ENCODE peak calls at places on chromosomes 16 and 17, in eight cellular contexts. One of them, this sample, is unnamed.

GRCh38 chr17:27596106-27596505 is 34.9 kb upstream of the LGALS9 start:
- DNase-seq in stimulated activated CD8-positive, alpha-beta memory T cell treated with anti-CD3 and anti-CD28 coated beads, Interleukin-2, amount 100 ng/mL, for 48 hours: no peak
- DNase-seq in NCI-H460: no peak
- DNase-seq in IMR-90: peak
- DNase-seq in MV-4-11: no peak
- DNase-seq in stimulated activated CD4-positive, alpha-beta T cell treated with anti-CD3 and anti-CD28 coated beads, TNF-alpha, amount 100 ng/mL, for 48 hours: no peak
- DNase-seq in ACHN: no peak
- DNase-seq in DMS153: no peak
- DNase-seq in this sample: no peak

GRCh38 chr17:76687278-76688164 is 23.2 kb downstream of the MXRA7 start:
- DNase-seq in MV-4-11: no peak
- DNase-seq in IMR-90: no peak
- DNase-seq in NCI-H460: no peak
- DNase-seq in stimulated activated CD8-positive, alpha-beta memory T cell treated with anti-CD3 and anti-CD28 coated beads, Interleukin-2, amount 100 ng/mL, for 48 hours: no peak
- DNase-seq in stimulated activated CD4-positive, alpha-beta T cell treated with anti-CD3 and anti-CD28 coated beads, TNF-alpha, amount 100 ng/mL, for 48 hours: no peak
- DNase-seq in ACHN: no peak
- DNase-seq in DMS153: no peak
- DNase-seq in this sample: no peak

GRCh38 chr16:10122546-10122945 is 59.7 kb downstream of the GRIN2A start:
- DNase-seq in stimulated activated CD4-positive, alpha-beta T cell treated with anti-CD3 and anti-CD28 coated beads, TNF-alpha, amount 100 ng/mL, for 48 hours: no peak
- DNase-seq in stimulated activated CD8-positive, alpha-beta memory T cell treated with anti-CD3 and anti-CD28 coated beads, Interleukin-2, amount 100 ng/mL, for 48 hours: no peak
- DNase-seq in ACHN: peak
- DNase-seq in DMS153: no peak
- DNase-seq in NCI-H460: no peak
- DNase-seq in MV-4-11: no peak
- DNase-seq in IMR-90: no peak
- DNase-seq in this sample: no peak

GRCh38 chr17:43126911-43127290 is 1.7 kb upstream of the BRCA1 start:
- DNase-seq in stimulated activated CD8-positive, alpha-beta memory T cell treated with anti-CD3 and anti-CD28 coated beads, Interleukin-2, amount 100 ng/mL, for 48 hours: no peak
- DNase-seq in ACHN: no peak
- DNase-seq in stimulated activated CD4-positive, alpha-beta T cell treated with anti-CD3 and anti-CD28 coated beads, TNF-alpha, amount 100 ng/mL, for 48 hours: no peak
- DNase-seq in NCI-H460: no peak
- DNase-seq in DMS153: no peak
- DNase-seq in MV-4-11: no peak
- DNase-seq in IMR-90: no peak
- DNase-seq in this sample: no peak

GRCh38 chr17:60249517-60249826 is 99.7 kb downstream of the CA4 start:
- DNase-seq in MV-4-11: peak
- DNase-seq in DMS153: no peak
- DNase-seq in ACHN: no peak
- DNase-seq in stimulated activated CD8-positive, alpha-beta memory T cell treated with anti-CD3 and anti-CD28 coated beads, Interleukin-2, amount 100 ng/mL, for 48 hours: no peak
- DNase-seq in IMR-90: peak
- DNase-seq in NCI-H460: no peak
- DNase-seq in stimulated activated CD4-positive, alpha-beta T cell treated with anti-CD3 and anti-CD28 coated beads, TNF-alpha, amount 100 ng/mL, for 48 hours: no peak
- DNase-seq in this sample: no peak

GRCh38 chr17:9195346-9195870 is 174.1 kb downstream of the NTN1 start:
- DNase-seq in IMR-90: no peak
- DNase-seq in MV-4-11: no peak
- DNase-seq in ACHN: no peak
- DNase-seq in DMS153: no peak
- DNase-seq in stimulated activated CD4-positive, alpha-beta T cell treated with anti-CD3 and anti-CD28 coated beads, TNF-alpha, amount 100 ng/mL, for 48 hours: no peak
- DNase-seq in NCI-H460: no peak
- DNase-seq in stimulated activated CD8-positive, alpha-beta memory T cell treated with anti-CD3 and anti-CD28 coated beads, Interleukin-2, amount 100 ng/mL, for 48 hours: no peak
- DNase-seq in this sample: no peak

GRCh38 chr16:77838597-77839255 is 50.4 kb downstream of the VAT1L start:
- DNase-seq in stimulated activated CD4-positive, alpha-beta T cell treated with anti-CD3 and anti-CD28 coated beads, TNF-alpha, amount 100 ng/mL, for 48 hours: no peak
- DNase-seq in DMS153: no peak
- DNase-seq in NCI-H460: no peak
- DNase-seq in MV-4-11: no peak
- DNase-seq in IMR-90: peak
- DNase-seq in stimulated activated CD8-positive, alpha-beta memory T cell treated with anti-CD3 and anti-CD28 coated beads, Interleukin-2, amount 100 ng/mL, for 48 hours: no peak
- DNase-seq in ACHN: no peak
- DNase-seq in this sample: no peak

GRCh38 chr17:48961516-48962233 is 6.7 kb downstream of the GIP start:
- DNase-seq in ACHN: peak
- DNase-seq in stimulated activated CD4-positive, alpha-beta T cell treated with anti-CD3 and anti-CD28 coated beads, TNF-alpha, amount 100 ng/mL, for 48 hours: no peak
- DNase-seq in NCI-H460: no peak
- DNase-seq in DMS153: no peak
- DNase-seq in stimulated activated CD8-positive, alpha-beta memory T cell treated with anti-CD3 and anti-CD28 coated beads, Interleukin-2, amount 100 ng/mL, for 48 hours: no peak
- DNase-seq in MV-4-11: no peak
- DNase-seq in IMR-90: peak
- DNase-seq in this sample: no peak